ENCODE peak calls at places on chromosomes 3 and 15, in four cellular contexts. E, Z, Y and A are unnamed samples.

GRCh38 chr3:171551296-171551695 is 91.1 kb upstream of the TNIK start:
- DNase-seq in E (no peak), Z (no peak), Y (no peak), A (no peak)

GRCh38 chr15:86199467-86200145 is 119.9 kb downstream of the AGBL1 start:
- DNase-seq in E (no peak), Z (no peak), Y (no peak), A (no peak)

GRCh38 chr3:117874028-117874765 is 1160.4 kb downstream of the IGSF11 start:
- DNase-seq in E (no peak), Z (peak), Y (no peak), A (no peak)

GRCh38 chr3:106438916-106439315 is 570.1 kb upstream of the CBLB start:
- DNase-seq in E (no peak), Z (no peak), Y (no peak), A (no peak)

GRCh38 chr3:51384145-51384729 is 854 bp upstream of the MANF start:
- DNase-seq in E (no peak), Z (peak), Y (no peak), A (no peak)

GRCh38 chr15:101233651-101234281 is 18.1 kb downstream of the CHSY1 start:
- DNase-seq in E (no peak), Z (no peak), Y (no peak), A (no peak)

GRCh38 chr3:127712881-127713771 is 40.4 kb downstream of the ABTB1 start:
- DNase-seq in E (no peak), Z (no peak), Y (no peak), A (no peak)

GRCh38 chr3:140902791-140903190 is 38.8 kb upstream of the SLC25A36 start:
- DNase-seq in E (no peak), Z (no peak), Y (no peak), A (peak)

GRCh38 chr3:84547971-84548970 is 410.5 kb upstream of the CADM2 start:
- DNase-seq in E (peak), Z (peak), Y (no peak), A (peak)

GRCh38 chr3:148748323-148748722 is 50.6 kb downstream of the AGTR1 start:
- DNase-seq in E (no peak), Z (no peak), Y (no peak), A (no peak)

GRCh38 chr15:78007965-78008886 is 69.3 kb downstream of the TBC1D2B start:
- DNase-seq in E (peak), Z (no peak), Y (peak), A (peak)

DNA sequence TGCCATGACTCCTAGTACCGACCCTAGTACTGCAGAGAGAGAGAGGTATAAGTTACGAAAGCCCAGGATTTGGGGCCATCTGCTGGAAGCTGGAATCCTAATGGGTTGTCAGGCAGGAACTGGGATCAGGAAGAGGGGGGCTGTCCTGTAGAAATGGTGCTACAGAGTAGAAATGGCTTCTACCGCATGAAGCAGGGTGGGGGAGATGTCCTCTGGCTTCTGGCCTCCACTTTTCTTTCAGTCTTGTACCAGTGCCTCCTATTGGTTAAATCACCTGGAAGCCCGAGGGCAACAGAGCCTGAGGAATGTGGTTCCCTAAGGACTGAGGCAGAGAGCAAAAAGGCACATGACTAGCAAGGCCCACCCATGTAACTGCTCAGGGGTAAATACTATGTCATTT is 20.4 kb upstream of the MITF start:
- DNase-seq in E (no peak), Z (no peak), Y (no peak), A (no peak)
- TF ChIP-seq CTCF in E (no peak), Z (peak), Y (no peak), A (no peak)

DNA sequence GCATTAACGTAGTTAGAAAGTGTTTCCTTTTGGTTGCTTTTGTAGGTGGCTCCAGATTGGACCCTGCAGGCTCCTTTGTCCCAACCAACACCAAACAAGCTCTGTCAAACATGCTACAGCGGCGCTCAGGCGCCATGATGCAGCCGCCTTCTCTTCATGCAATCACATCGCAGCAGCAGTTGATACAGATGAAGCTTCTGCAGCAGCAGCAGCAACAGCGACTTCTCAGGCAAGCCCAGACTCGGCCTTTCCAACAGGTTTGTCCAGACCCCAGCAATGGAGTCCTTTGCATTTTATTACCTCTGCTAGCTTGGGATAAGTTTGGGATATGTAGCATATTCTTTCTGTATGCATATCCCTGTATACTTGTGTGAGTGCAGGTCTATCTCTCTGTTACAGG is 10.1 kb upstream of the P2RY12 start:
- DNase-seq in E (no peak), Z (no peak), Y (no peak), A (no peak)
- H3K4me3 ChIP-seq in E (no peak), Z (no peak), Y (no peak), A (no peak)

DNA sequence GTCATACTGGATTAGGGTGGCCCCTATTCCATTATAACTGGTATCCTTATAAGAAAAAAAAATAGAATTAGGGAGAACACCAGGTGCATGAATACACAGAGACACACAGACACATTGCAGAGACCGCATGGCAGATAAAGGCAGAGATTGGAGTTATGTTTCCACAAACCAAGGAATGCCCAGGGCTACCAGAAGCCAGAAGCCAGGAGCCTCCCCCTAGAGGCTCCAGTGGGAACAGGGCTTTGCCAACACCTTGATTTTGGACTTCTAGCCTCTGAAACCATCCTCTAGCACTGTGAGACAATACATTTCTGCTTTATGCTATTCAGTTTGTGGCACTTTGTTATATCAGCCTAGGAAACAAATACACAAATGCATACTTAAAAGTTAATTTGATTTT is 10.4 kb downstream of the GOLM2 start:
- DNase-seq in E (no peak), Z (peak), Y (no peak), A (no peak)
- TF ChIP-seq CTCF in E (peak), Z (peak), Y (no peak), A (no peak)

DNA sequence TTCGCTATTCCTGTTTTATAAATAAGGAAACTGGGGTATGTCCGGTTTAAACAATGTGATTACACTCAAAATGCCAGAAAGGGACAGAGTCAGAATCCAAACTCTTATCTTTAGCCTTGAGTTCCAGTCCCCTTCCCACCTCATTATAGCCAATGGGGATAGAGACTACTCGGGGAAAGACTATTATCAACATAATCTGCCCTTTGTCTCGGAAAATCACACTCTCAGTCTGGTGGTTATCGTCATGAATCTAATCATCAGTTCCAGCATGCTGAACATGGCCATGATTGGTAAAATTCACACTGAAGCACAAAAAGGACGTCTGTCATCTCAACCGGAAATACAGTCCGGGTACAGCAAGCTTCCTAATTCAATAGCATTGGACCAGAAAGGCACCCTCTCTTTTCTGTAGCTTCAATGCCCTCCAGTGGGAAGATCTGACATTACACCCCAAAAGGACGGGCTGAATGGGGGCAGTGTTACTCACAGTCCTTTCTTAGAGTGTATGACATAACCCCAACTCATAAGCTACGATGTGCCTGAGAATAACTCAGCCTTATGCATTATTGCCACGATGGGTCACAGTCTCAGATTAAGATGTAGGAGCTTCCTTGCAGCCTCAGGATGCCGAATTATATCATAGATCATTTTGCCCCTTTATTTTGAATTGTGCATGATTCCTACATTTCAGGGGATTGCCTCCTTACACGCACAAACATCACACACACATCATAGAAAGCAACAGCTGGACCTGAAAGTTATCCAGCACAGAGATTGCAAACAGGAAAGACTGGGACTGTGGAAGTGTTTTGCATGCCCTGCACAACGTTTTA is 390.4 kb upstream of the LMCD1 start:
- DNase-seq in E (peak), Z (peak), Y (peak), A (peak)
- H3K4me3 ChIP-seq in E (no peak), Z (no peak), Y (no peak), A (no peak)

GRCh38 chr3:194664857-194665256 is 7.1 kb downstream of the LSG1 start:
- DNase-seq in E (no peak), Z (no peak), Y (no peak), A (no peak)
- TF ChIP-seq CTCF in E (no peak), Z (no peak), Y (no peak), A (no peak)

DNA sequence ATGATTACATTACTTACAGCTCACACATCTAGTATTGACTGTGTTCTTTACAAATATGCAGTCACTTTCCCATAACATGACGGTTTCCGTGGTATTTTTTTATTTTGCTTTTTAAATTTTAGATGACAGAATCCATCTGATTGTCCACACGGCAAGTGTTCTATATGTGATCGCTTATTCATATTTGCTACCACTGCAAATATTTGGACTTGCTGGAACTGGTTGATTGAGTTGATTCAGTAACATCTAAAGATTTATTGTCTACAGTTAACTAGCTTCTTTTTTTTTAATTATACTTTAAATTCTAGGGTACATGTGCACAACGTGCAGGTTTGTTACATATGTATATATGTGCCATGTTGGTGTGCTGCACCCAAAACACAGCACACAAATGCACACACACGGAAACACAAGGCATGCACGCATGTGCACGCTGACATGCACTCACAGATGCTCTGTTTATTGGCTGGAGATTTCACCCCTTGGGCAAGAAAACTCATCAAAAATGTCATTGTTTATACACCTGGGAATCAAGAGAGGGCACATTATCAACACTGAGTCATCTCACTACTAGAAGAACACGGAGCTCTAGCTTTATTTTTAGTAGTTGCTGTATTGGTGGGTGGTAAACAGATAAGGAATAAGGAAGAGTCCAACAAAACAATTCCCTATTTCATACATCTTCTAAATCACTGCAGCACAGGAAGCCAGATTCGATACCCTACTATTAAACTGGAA is 16.4 kb downstream of the ARRDC4 start:
- DNase-seq in E (no peak), Z (no peak), Y (no peak), A (no peak)
- H3K4me3 ChIP-seq in E (no peak), Z (no peak), Y (no peak), A (no peak)

GRCh38 chr15:89893027-89893426 is 767 bp downstream of the AP3S2 start:
- DNase-seq in E (no peak), Z (no peak), Y (no peak), A (no peak)

GRCh38 chr15:89893696-89894450 is at the start of gene AP3S2:
- DNase-seq in E (peak), Z (peak), Y (peak), A (peak)

GRCh38 chr15:89885611-89886010 is 8.2 kb downstream of the AP3S2 start:
- DNase-seq in E (no peak), Z (no peak), Y (no peak), A (no peak)

GRCh38 chr15:89883518-89883917 is 10.3 kb downstream of the AP3S2 start:
- DNase-seq in E (no peak), Z (no peak), Y (no peak), A (no peak)

GRCh38 chr15:89888214-89888804 is 5.5 kb downstream of the AP3S2 start:
- DNase-seq in E (no peak), Z (peak), Y (no peak), A (no peak)
- TF ChIP-seq CTCF in E (peak), Z (peak), Y (peak), A (peak)

GRCh38 chr3:21938267-21938681 is 187.3 kb upstream of the ZNF385D start:
- DNase-seq in E (no peak), Z (no peak), Y (no peak), A (no peak)

GRCh38 chr3:21942328-21942727 is 191.3 kb upstream of the ZNF385D start:
- DNase-seq in E (no peak), Z (no peak), Y (no peak), A (no peak)

GRCh38 chr3:21944251-21944650 is 193.2 kb upstream of the ZNF385D start:
- DNase-seq in E (no peak), Z (peak), Y (no peak), A (no peak)
- H3K4me3 ChIP-seq in E (no peak), Z (no peak), Y (no peak), A (no peak)

DNA sequence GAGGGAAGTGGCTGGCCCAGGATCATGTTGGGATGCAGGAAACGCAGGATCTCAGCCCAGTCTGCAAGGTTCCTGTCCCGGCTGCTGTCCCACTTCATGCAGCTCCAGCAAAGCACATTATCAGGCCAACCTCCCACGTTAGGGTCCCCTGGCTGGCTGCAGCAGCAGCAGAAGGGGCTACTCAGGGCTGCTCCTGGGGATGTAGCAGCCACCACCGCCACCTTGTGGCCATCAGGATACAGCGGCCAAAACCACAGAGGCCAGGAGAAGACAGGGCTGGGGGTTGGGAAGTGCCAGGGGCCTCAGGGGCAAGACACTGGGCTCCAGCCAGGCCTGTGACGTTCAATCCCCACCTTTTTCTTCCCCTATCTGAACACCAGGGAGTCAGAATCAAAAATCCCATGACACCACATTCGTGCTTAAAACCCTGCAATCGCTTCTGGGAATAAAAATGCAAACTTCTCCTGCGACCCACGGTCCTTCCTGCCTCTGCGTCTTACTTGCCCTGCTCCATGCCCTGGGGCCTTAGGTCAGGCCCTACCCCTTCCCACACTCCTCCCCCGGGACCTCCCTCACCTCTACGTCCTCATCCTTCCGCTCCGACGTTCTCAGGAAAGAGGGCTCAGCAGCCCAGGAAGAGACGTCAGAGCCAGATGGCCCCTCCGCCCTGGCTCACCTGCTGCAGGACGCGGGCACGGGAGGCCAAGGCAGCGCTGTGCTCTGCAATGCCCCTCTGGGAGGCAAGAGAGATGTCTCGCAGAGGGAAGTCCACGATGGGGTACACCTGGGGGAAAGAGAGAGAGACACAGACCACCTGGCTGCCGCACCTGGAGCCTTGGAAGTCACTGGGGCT is 21.5 kb downstream of the SSUH2 start:
- DNase-seq in E (peak), Z (peak), Y (peak), A (no peak)
- TF ChIP-seq CTCF in E (peak), Z (peak), Y (peak), A (peak)

GRCh38 chr15:72196409-72197044 is 1.1 kb downstream of the GRAMD2A start:
- DNase-seq in E (no peak), Z (no peak), Y (no peak), A (no peak)

GRCh38 chr15:72197460-72198409 is at the start of gene GRAMD2A:
- DNase-seq in E (no peak), Z (peak), Y (no peak), A (no peak)

GRCh38 chr15:72195101-72195511 is 2.5 kb downstream of the GRAMD2A start:
- DNase-seq in E (no peak), Z (no peak), Y (no peak), A (no peak)

GRCh38 chr15:72198410-72199270 is 1.1 kb upstream of the GRAMD2A start:
- DNase-seq in E (no peak), Z (no peak), Y (no peak), A (no peak)

GRCh38 chr15:72197045-72197459 is 535 bp downstream of the GRAMD2A start:
- DNase-seq in E (no peak), Z (peak), Y (no peak), A (no peak)
- H3K4me3 ChIP-seq in E (no peak), Z (peak), Y (peak), A (no peak)